ENCODE peak calls at places on chromosomes 6 and 20, in five cellular contexts. O is stimulated activated CD8-positive, alpha-beta memory T cell treated with anti-CD3 and anti-CD28 coated beads, Interleukin-15, amount 100 ng/mL, for 48 hours; A is thoracic aorta; W is MCF 10A; K is stimulated activated CD4-positive, alpha-beta T cell treated with anti-CD3 and anti-CD28 coated beads, Interleukin-1b, Interleukin-23, amount 100 ng/mL, for 48 hours. V is an unnamed sample.

GRCh38 chr20:53925651-53926401 is 144.6 kb downstream of the BCAS1 start:
- DNase-seq in A (no peak), W (no peak), K (no peak), O (no peak), V (no peak)

GRCh38 chr20:58228484-58229197 is at the start of gene ANKRD60:
- DNase-seq in K (peak; percentile 24), A (no peak), O (peak; percentile 45), W (no peak), V (peak; percentile 47)

GRCh38 chr6:111916747-111917146 is 43.5 kb upstream of the FYN start:
- DNase-seq in W (no peak), O (no peak), A (no peak), K (no peak), V (no peak)

GRCh38 chr20:18394363-18394762 is 72.5 kb downstream of the DZANK1 start:
- DNase-seq in K (no peak), W (no peak), O (no peak), A (no peak), V (no peak)

GRCh38 chr20:46011631-46012482 is 3.1 kb downstream of the MMP9 start:
- DNase-seq in O (peak; percentile 42), K (peak; percentile 58), W (no peak), A (no peak), V (peak; percentile 76)

GRCh38 chr6:40287296-40287820 is 299.8 kb downstream of the LRFN2 start:
- DNase-seq in O (no peak), A (no peak), K (no peak), W (peak; percentile 5), V (no peak)

GRCh38 chr6:29763491-29764289 is 40.5 kb downstream of the HLA-F start:
- DNase-seq in A (no peak), K (peak; percentile 32), W (peak; percentile 96), O (peak; percentile 10), V (peak; percentile 61)

GRCh38 chr6:156164701-156165454 is 612.3 kb upstream of the ARID1B start:
- DNase-seq in K (no peak), W (no peak), O (no peak), A (no peak), V (peak; percentile 7)

GRCh38 chr6:158640519-158640918 is 4.0 kb downstream of the DYNLT1 start:
- DNase-seq in A (no peak), K (no peak), O (no peak), W (no peak), V (no peak)

GRCh38 chr6:55794136-55794812 is 81.1 kb downstream of the BMP5 start:
- DNase-seq in W (peak; percentile 32), A (no peak), O (no peak), K (no peak), V (no peak)

GRCh38 chr20:58004900-58005299 is 223.6 kb downstream of the ANKRD60 start:
- DNase-seq in A (no peak), K (no peak), O (no peak), W (no peak), V (no peak)

GRCh38 chr6:157912326-157912725 is 69.3 kb upstream of the SYNJ2 start:
- DNase-seq in O (no peak), A (no peak), W (peak; percentile 26), K (no peak), V (no peak)

GRCh38 chr6:31829633-31830492 is 2.3 kb downstream of the HSPA1B start:
- DNase-seq in O (no peak), W (peak; percentile 70), A (no peak), K (no peak), V (no peak)

GRCh38 chr20:33411136-33411690 is 9.9 kb upstream of the CDK5RAP1 start:
- DNase-seq in W (no peak), K (no peak), A (no peak), O (no peak), V (no peak)

GRCh38 chr20:63896136-63896890 is 1.4 kb downstream of the DNAJC5 start:
- DNase-seq in O (no peak), K (peak; percentile 25), W (peak; percentile 29), A (no peak), V (peak; percentile 57)

GRCh38 chr6:118524686-118525085 is 23.4 kb upstream of the PLN start:
- DNase-seq in W (no peak), O (no peak), A (no peak), K (no peak), V (peak; percentile 14)

GRCh38 chr6:6752129-6752528 is 163.6 kb downstream of the LY86 start:
- DNase-seq in W (no peak), K (no peak), A (no peak), O (no peak), V (no peak)

GRCh38 chr6:83702077-83702476 is 6.8 kb downstream of the SNAP91 start:
- DNase-seq in O (no peak), A (no peak), W (peak; percentile 20), K (no peak), V (no peak)

GRCh38 chr6:150142657-150143501 is at the start of gene PPP1R14C:
- DNase-seq in K (no peak), O (peak; percentile 11), A (no peak), W (peak; percentile 65), V (peak; percentile 16)

GRCh38 chr20:38962898-38963484 is 847 bp downstream of the DHX35 start:
- DNase-seq in K (no peak), O (no peak), A (no peak), W (no peak), V (no peak)

GRCh38 chr6:106397441-106397840 is 36.9 kb downstream of the CRYBG1 start:
- DNase-seq in A (no peak), W (no peak), K (no peak), O (no peak), V (no peak)

GRCh38 chr6:134802426-134803058 is 147.4 kb downstream of the ALDH8A1 start:
- DNase-seq in A (no peak), W (no peak), K (no peak), O (no peak), V (no peak)

GRCh38 chr6:103769431-103769830 is 1090.3 kb downstream of the HACE1 start:
- DNase-seq in W (no peak), A (no peak), O (no peak), K (no peak), V (no peak)

GRCh38 chr20:42483694-42484303 is 705.9 kb downstream of the PTPRT start:
- DNase-seq in W (no peak), A (no peak), O (no peak), K (peak; percentile 9), V (peak; percentile 8)

GRCh38 chr20:9126527-9126926 is 57.6 kb downstream of the PLCB4 start:
- DNase-seq in K (no peak), W (no peak), A (no peak), O (no peak), V (no peak)

GRCh38 chr6:149869275-149869892 is 5.2 kb upstream of the LRP11 start:
- DNase-seq in A (no peak), K (no peak), W (no peak), O (no peak), V (no peak)

GRCh38 chr6:148689168-148689567 is 57.7 kb upstream of the UST start:
- DNase-seq in O (no peak), K (no peak), A (no peak), W (no peak), V (no peak)

GRCh38 chr20:57672164-57672563 is 37.7 kb downstream of the PMEPA1 start:
- DNase-seq in A (peak; percentile 34), O (no peak), K (no peak), W (no peak), V (peak; percentile 15)

GRCh38 chr6:7535498-7535897 is 6.0 kb upstream of the DSP start:
- DNase-seq in W (no peak), A (no peak), O (no peak), K (no peak), V (no peak)

GRCh38 chr6:117840541-117840983 is 66.5 kb upstream of the SLC35F1 start:
- DNase-seq in W (peak; percentile 82), O (no peak), K (no peak), A (no peak), V (no peak)

V was measured in activated naive CD4-positive, alpha-beta T cell treated with anti-CD3 and anti-CD28 coated beads for 36 hours.